ENCODE peak calls at places on chromosomes 1 and 21, in ten cellular contexts. O is small intestine; X is NCI-H748 treated with DMSO at 0.1 percent for 48 hours; Q is CD4-positive, alpha-beta T cell; E is NCI-H524; Z is activated CD4-positive, alpha-beta T cell treated with anti-CD3 and anti-CD28 coated beads, Interleukin-2, amount 10 ng/mL, durations not matched to agents 7 days and 5 days; W is NB4; N is left ventricle myocardium inferior; Y is IMR-90; P is activated CD4-positive, CD25-positive, alpha-beta regulatory T cell treated with anti-CD3 and anti-CD28 coated beads, Interleukin-2, amount 50 U/mL, for 72 hours. A is an unnamed sample.

GRCh38 chr1:2552189-2552588 is 4.0 kb upstream of the TNFRSF14 start:
- DNase-seq in Q (no peak), P (no peak), N (no peak), Z (no peak), X (no peak), W (no peak), Y (no peak), O (no peak), E (no peak), A (no peak)

GRCh38 chr1:92881391-92881790 is 49.6 kb downstream of the RPL5 start:
- DNase-seq in Z (no peak), X (no peak), O (no peak), Q (no peak), P (no peak), E (no peak), W (no peak), N (no peak), Y (no peak), A (no peak)

GRCh38 chr1:181387702-181388101 is 95.6 kb upstream of the CACNA1E start:
- DNase-seq in Z (no peak), Q (no peak), O (no peak), E (no peak), P (no peak), Y (no peak), X (no peak), N (no peak), W (peak), A (no peak)

GRCh38 chr1:152244576-152244975 is 20.6 kb upstream of the HRNR start:
- DNase-seq in O (no peak), X (no peak), Y (no peak), P (no peak), Z (no peak), Q (no peak), E (no peak), N (no peak), W (no peak), A (no peak)

GRCh38 chr1:24897263-24898151 is 32.6 kb downstream of the RUNX3 start:
- DNase-seq in Y (no peak), Q (no peak), W (no peak), O (peak), X (no peak), N (no peak), E (no peak), Z (no peak), P (no peak), A (no peak)

GRCh38 chr1:56331892-56332567 is 247.3 kb downstream of the PLPP3 start:
- DNase-seq in P (no peak), W (peak), N (no peak), Y (peak), Q (no peak), E (no peak), O (no peak), Z (no peak), X (no peak), A (no peak)

GRCh38 chr21:41596241-41596925 is 88.4 kb upstream of the TMPRSS2 start:
- DNase-seq in W (no peak), Q (no peak), P (no peak), Z (no peak), O (no peak), N (no peak), Y (no peak), E (no peak), X (no peak), A (no peak)

GRCh38 chr1:91770675-91771074 is 115.3 kb downstream of the TGFBR3 start:
- DNase-seq in E (no peak), N (no peak), O (no peak), X (no peak), Z (no peak), P (no peak), Y (no peak), Q (no peak), W (no peak), A (no peak)

A was measured in fibroblast of villous mesenchyme.